ENCODE peak calls at places on chromosome 10, in seven cellular contexts. Y is endothelial cell of umbilical vein, J is testis, O is AG04450, D is WERI-Rb-1, E is left ventricle myocardium inferior, S is uterus. L is an unnamed sample.

GRCh38 chr10:104391150-104391968 is 37.7 kb downstream of the CFAP58 start:
- DNase-seq in Y (no peak), J (no peak), O (no peak), D (no peak), E (no peak), S (no peak), L (no peak)

GRCh38 chr10:89574348-89574747 is 39.0 kb upstream of the SLC16A12 start:
- DNase-seq in Y (no peak), J (no peak), O (no peak), D (no peak), E (no peak), S (no peak), L (no peak)

GRCh38 chr10:96974348-96974747 is 142.2 kb downstream of the LCOR start:
- DNase-seq in Y (no peak), J (no peak), O (no peak), D (no peak), E (no peak), S (no peak), L (no peak)

GRCh38 chr10:66586073-66586472 is 339.8 kb upstream of the LRRTM3 start:
- DNase-seq in Y (no peak), J (peak; percentile 48), O (no peak), D (peak; percentile 17), E (no peak), S (no peak), L (no peak)

GRCh38 chr10:100612601-100613595 is 77.2 kb downstream of the HIF1AN start:
- DNase-seq in Y (no peak), J (no peak), O (no peak), D (no peak), E (no peak), S (no peak), L (no peak)

GRCh38 chr10:113087082-113088029 is 137.3 kb downstream of the TCF7L2 start:
- DNase-seq in Y (peak; percentile 99), J (no peak), O (peak; percentile 98), D (no peak), E (no peak), S (peak; percentile 86), L (peak; percentile 27)

GRCh38 chr10:16612148-16612742 is 90.6 kb upstream of the C1QL3 start:
- DNase-seq in Y (peak; percentile 35), J (no peak), O (peak; percentile 13), D (no peak), E (no peak), S (no peak), L (no peak)

GRCh38 chr10:84179059-84179710 is 5.6 kb downstream of the GPR15LG start:
- DNase-seq in Y (no peak), J (no peak), O (no peak), D (no peak), E (no peak), S (no peak), L (no peak)

GRCh38 chr10:26696786-26697162 is 727 bp upstream of the PDSS1 start:
- DNase-seq in Y (peak; percentile 10), J (no peak), O (no peak), D (no peak), E (no peak), S (no peak), L (no peak)

GRCh38 chr10:12768156-12768731 is 233.3 kb downstream of the CCDC3 start:
- DNase-seq in Y (no peak), J (no peak), O (no peak), D (no peak), E (no peak), S (no peak), L (no peak)

GRCh38 chr10:97333601-97334369 is 744 bp downstream of the FRAT2 start:
- DNase-seq in Y (peak; percentile 66), J (peak; percentile 52), O (no peak), D (no peak), E (peak; percentile 59), S (no peak), L (peak; percentile 52)

GRCh38 chr10:58293989-58294388 is 25.0 kb downstream of the CISD1 start:
- DNase-seq in Y (no peak), J (no peak), O (no peak), D (no peak), E (no peak), S (no peak), L (no peak)

GRCh38 chr10:11869743-11870460 is 46.7 kb downstream of the PROSER2 start:
- DNase-seq in Y (no peak), J (peak; percentile 18), O (no peak), D (no peak), E (no peak), S (no peak), L (no peak)

GRCh38 chr10:104796817-104797216 is 155.7 kb downstream of the SORCS3 start:
- DNase-seq in Y (no peak), J (no peak), O (no peak), D (no peak), E (no peak), S (no peak), L (no peak)

GRCh38 chr10:23187155-23187554 is 5.0 kb upstream of the PTF1A start:
- DNase-seq in Y (no peak), J (no peak), O (no peak), D (no peak), E (no peak), S (no peak), L (no peak)

GRCh38 chr10:53022663-53023088 is 250.1 kb upstream of the MBL2 start:
- DNase-seq in Y (no peak), J (no peak), O (no peak), D (no peak), E (no peak), S (no peak), L (no peak)

GRCh38 chr10:93945814-93946213 is 47.9 kb upstream of the PLCE1 start:
- DNase-seq in Y (no peak), J (no peak), O (no peak), D (no peak), E (no peak), S (no peak), L (no peak)

GRCh38 chr10:117470733-117471132 is 71.8 kb upstream of the EMX2 start:
- DNase-seq in Y (no peak), J (no peak), O (no peak), D (no peak), E (no peak), S (no peak), L (no peak)

GRCh38 chr10:4033341-4033896 is 248.4 kb upstream of the KLF6 start:
- DNase-seq in Y (no peak), J (no peak), O (no peak), D (no peak), E (no peak), S (no peak), L (no peak)

GRCh38 chr10:63866075-63866746 is 345.0 kb downstream of the REEP3 start:
- DNase-seq in Y (peak; percentile 61), J (peak; percentile 61), O (no peak), D (peak; percentile 71), E (no peak), S (peak; percentile 20), L (peak; percentile 21)

GRCh38 chr10:75654171-75654772 is 222.8 kb downstream of the LRMDA start:
- DNase-seq in Y (peak; percentile 20), J (no peak), O (no peak), D (no peak), E (no peak), S (no peak), L (no peak)

GRCh38 chr10:86364551-86365345 is 1.8 kb downstream of the GRID1 start:
- DNase-seq in Y (no peak), J (no peak), O (no peak), D (peak; percentile 24), E (no peak), S (no peak), L (no peak)
- H3K27me3 ChIP-seq in Y (peaks cover 72% of the 10 kb centered on the region), J (no peaks in the 10 kb centered on the region), O (peaks cover 69% of the 10 kb centered on the region), D (peaks cover 85% of the 10 kb centered on the region), E (peaks cover 74% of the 10 kb centered on the region), S (no peaks in the 10 kb centered on the region), L (peaks cover 68% of the 10 kb centered on the region)

GRCh38 chr10:129440247-129440646 is 26.8 kb upstream of the MGMT start:
- DNase-seq in Y (no peak), J (no peak), O (no peak), D (no peak), E (no peak), S (no peak), L (no peak)
- TF ChIP-seq CTCF in Y (no peak), J (no peak), O (no peak), D (no peak), E (no peak), S (no peak), L (no peak)

GRCh38 chr10:101767600-101767945 is 8.3 kb downstream of the FGF8 start:
- DNase-seq in Y (no peak), J (no peak), O (no peak), D (no peak), E (no peak), S (no peak), L (no peak)

GRCh38 chr10:101766753-101767599 is 8.9 kb downstream of the FGF8 start:
- DNase-seq in Y (no peak), J (no peak), O (no peak), D (no peak), E (no peak), S (no peak), L (no peak)

GRCh38 chr10:101769541-101770180 is 6.3 kb downstream of the FGF8 start:
- DNase-seq in Y (no peak), J (no peak), O (no peak), D (no peak), E (no peak), S (no peak), L (no peak)

GRCh38 chr10:101768791-101769170 is 7.1 kb downstream of the FGF8 start:
- DNase-seq in Y (no peak), J (no peak), O (no peak), D (no peak), E (no peak), S (no peak), L (no peak)

DNA sequence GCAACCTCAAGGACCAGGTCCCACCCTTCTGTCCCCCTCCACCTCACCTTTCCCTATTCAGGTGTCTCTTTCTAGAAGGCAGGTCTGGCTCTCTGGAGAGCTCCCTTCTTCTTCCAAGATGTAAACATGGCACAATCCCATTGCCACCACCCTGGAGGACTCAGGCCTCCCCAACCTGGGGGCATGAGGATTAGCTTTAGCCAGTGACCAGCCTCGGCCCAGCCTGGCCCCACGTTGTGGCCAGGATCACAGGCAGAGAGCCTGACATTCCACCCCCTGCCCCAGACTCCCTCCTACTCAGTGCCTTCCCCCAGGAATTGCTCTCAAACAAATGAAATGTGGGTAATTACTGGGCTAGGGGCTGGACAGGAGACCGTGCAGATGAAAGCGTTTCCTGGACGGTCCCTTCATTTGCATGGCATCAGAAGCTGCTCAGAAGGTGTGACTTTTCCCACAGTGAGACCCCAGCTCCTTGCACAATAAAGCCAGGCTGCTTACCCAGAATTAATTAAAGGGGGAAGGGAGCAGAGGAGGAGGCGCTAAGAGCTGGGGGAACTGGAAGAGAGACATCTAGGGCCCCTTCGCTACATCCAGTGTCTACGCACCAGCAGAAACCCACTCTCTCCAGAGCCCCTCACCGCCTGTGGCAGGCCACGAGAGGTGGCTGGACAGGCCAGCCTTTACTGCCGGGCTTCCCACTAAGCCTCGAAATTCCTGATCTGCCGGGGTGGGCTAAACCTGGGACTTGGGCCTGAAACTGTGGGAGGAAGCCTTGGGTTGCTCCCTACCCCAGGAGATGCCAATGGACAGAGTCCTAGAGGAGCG is 7.7 kb downstream of the FGF8 start:
- DNase-seq in Y (no peak), J (no peak), O (no peak), D (no peak), E (no peak), S (no peak), L (no peak)
- H3K27me3 ChIP-seq in Y (peaks cover 59% of the 10 kb centered on the region), J (no peaks in the 10 kb centered on the region), O (peaks cover 83% of the 10 kb centered on the region), D (no peaks in the 10 kb centered on the region), E (peaks cover 96% of the 10 kb centered on the region), S (peaks cover 10% of the 10 kb centered on the region), L (peaks cover 36% of the 10 kb centered on the region)

DNA sequence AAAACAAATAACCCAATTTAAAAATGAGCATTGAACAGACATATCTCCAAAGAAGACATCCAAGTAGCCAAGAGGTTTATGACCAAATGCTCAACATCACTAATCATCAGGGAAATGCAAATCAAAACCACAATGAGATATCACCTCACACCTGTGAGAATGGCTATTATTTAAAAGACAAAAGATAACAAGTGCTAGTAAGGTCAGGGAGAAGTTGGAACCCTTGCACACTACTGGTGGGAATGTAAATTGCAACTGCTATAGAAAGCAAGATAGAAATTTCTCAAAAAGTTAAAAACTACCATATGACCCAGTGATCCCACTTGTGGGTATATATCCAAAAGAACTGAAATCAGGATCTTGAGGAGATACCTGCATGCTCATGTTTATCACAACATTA is 49.5 kb downstream of the SGMS1 start:
- DNase-seq in Y (no peak), J (no peak), O (no peak), D (no peak), E (no peak), S (no peak), L (no peak)
- TF ChIP-seq CTCF in Y (no peak), J (no peak), O (peak; percentile 28), D (no peak), E (peak; percentile 31), S (no peak), L (no peak)